ENCODE peak calls at places on chromosomes 2 and 18, in nine cellular contexts. O is endodermal cell; Z is T-helper 9 cell; Y is HEK293T; W is activated CD4-positive, alpha-beta T cell treated with anti-CD3 and anti-CD28 coated beads for 24 hours; D is M059J; N is stimulated activated CD4-positive, alpha-beta T cell treated with anti-CD3 and anti-CD28 coated beads, Interleukin-12 subunit alpha, Interleukin-12 subunit beta, amount 100 ng/mL, for 48 hours; J is posterior vena cava; L is heart left ventricle. M is an unnamed sample.
A peak's percentile ranks its signal among the peaks of the same experiment; 100 is the strongest.

GRCh38 chr2:598043-598802 is 79.0 kb downstream of the TMEM18 start:
- DNase-seq in O (no peak), Z (no peak), Y (no peak), W (no peak), D (peak; percentile 75), N (no peak), J (no peak), L (no peak), M (no peak)

GRCh38 chr18:57077786-57078552 is 68.9 kb upstream of the BOD1L2 start:
- DNase-seq in O (peak; percentile 58), Z (no peak), Y (no peak), W (no peak), D (no peak), N (no peak), J (no peak), L (no peak), M (no peak)

GRCh38 chr2:26971911-26972786 is 1.7 kb downstream of the MAPRE3 start:
- DNase-seq in O (no peak), Z (no peak), Y (no peak), W (no peak), D (no peak), N (no peak), J (no peak), L (no peak), M (no peak)

GRCh38 chr2:55311444-55311870 is 42.4 kb upstream of the MTIF2 start:
- DNase-seq in O (no peak), Z (no peak), Y (peak; percentile 10), W (peak; percentile 1), D (peak; percentile 38), N (peak; percentile 12), J (no peak), L (no peak), M (no peak)

GRCh38 chr2:46167406-46167805 is 129.8 kb upstream of the EPAS1 start:
- DNase-seq in O (no peak), Z (no peak), Y (no peak), W (no peak), D (peak; percentile 78), N (no peak), J (no peak), L (no peak), M (no peak)

GRCh38 chr2:97966545-97967215 is 29.1 kb downstream of the TMEM131 start:
- DNase-seq in O (no peak), Z (no peak), Y (no peak), W (no peak), D (peak; percentile 18), N (no peak), J (no peak), L (no peak), M (no peak)

GRCh38 chr2:143429932-143430331 is 300.7 kb downstream of the ARHGAP15 start:
- DNase-seq in O (no peak), Z (no peak), Y (no peak), W (no peak), D (peak; percentile 75), N (no peak), J (no peak), L (no peak), M (peak; percentile 32)

GRCh38 chr2:183243760-183244159 is 119.5 kb downstream of the NUP35 start:
- DNase-seq in O (no peak), Z (no peak), Y (no peak), W (no peak), D (no peak), N (no peak), J (no peak), L (no peak), M (no peak)

GRCh38 chr2:72570401-72570800 is 255.4 kb downstream of the EXOC6B start:
- DNase-seq in O (no peak), Z (no peak), Y (no peak), W (no peak), D (peak; percentile 53), N (no peak), J (no peak), L (no peak), M (no peak)

GRCh38 chr18:42414756-42415454 is 459.9 kb downstream of the PIK3C3 start:
- DNase-seq in O (no peak), Z (no peak), Y (no peak), W (no peak), D (peak; percentile 94), N (no peak), J (no peak), L (no peak), M (no peak)

GRCh38 chr2:128809880-128810279 is 491.2 kb upstream of the HS6ST1 start:
- DNase-seq in O (peak; percentile 20), Z (no peak), Y (no peak), W (no peak), D (no peak), N (no peak), J (no peak), L (no peak), M (no peak)

GRCh38 chr18:78506031-78506461 is 473.6 kb upstream of the SALL3 start:
- DNase-seq in O (peak; percentile 88), Z (no peak), Y (no peak), W (no peak), D (no peak), N (no peak), J (no peak), L (no peak), M (peak; percentile 94)

GRCh38 chr2:240160291-240161086 is 20.0 kb upstream of the OTOS start:
- DNase-seq in O (no peak), Z (no peak), Y (no peak), W (no peak), D (no peak), N (no peak), J (peak; percentile 76), L (no peak), M (no peak)

GRCh38 chr2:79984476-79984875 is 320.1 kb downstream of the LRRTM1 start:
- DNase-seq in O (no peak), Z (no peak), Y (no peak), W (no peak), D (no peak), N (no peak), J (no peak), L (no peak), M (no peak)

GRCh38 chr2:128279786-128280701 is 38.6 kb downstream of the HS6ST1 start:
- DNase-seq in O (peak; percentile 44), Z (no peak), Y (no peak), W (no peak), D (no peak), N (no peak), J (peak; percentile 86), L (peak; percentile 48), M (no peak)

GRCh38 chr18:21406111-21406510 is 164.1 kb downstream of the GREB1L start:
- DNase-seq in O (no peak), Z (no peak), Y (no peak), W (no peak), D (peak; percentile 60), N (no peak), J (no peak), L (no peak), M (no peak)

GRCh38 chr2:20421336-20421987 is 25.4 kb upstream of the RHOB start:
- DNase-seq in O (no peak), Z (no peak), Y (no peak), W (no peak), D (no peak), N (no peak), J (no peak), L (no peak), M (no peak)

GRCh38 chr18:24056506-24056905 is 42.0 kb downstream of the TTC39C start:
- DNase-seq in O (no peak), Z (no peak), Y (no peak), W (no peak), D (no peak), N (no peak), J (no peak), L (no peak), M (no peak)

GRCh38 chr2:41204315-41204714 is 752.4 kb upstream of the SLC8A1 start:
- DNase-seq in O (no peak), Z (no peak), Y (no peak), W (no peak), D (no peak), N (no peak), J (no peak), L (no peak), M (no peak)

GRCh38 chr2:239455436-239456203 is 54.8 kb upstream of the HDAC4 start:
- DNase-seq in O (peak; percentile 16), Z (no peak), Y (no peak), W (no peak), D (no peak), N (no peak), J (no peak), L (no peak), M (no peak)

GRCh38 chr18:49006641-49007136 is 55.9 kb upstream of the SMAD7 start:
- DNase-seq in O (no peak), Z (no peak), Y (no peak), W (no peak), D (no peak), N (no peak), J (no peak), L (peak; percentile 8), M (peak; percentile 64)

GRCh38 chr18:49178736-49179135 is 228.0 kb upstream of the SMAD7 start:
- DNase-seq in O (peak; percentile 55), Z (no peak), Y (peak; percentile 8), W (no peak), D (peak; percentile 39), N (no peak), J (no peak), L (no peak), M (peak; percentile 57)

GRCh38 chr2:161946489-161947107 is 127.4 kb downstream of the DPP4 start:
- DNase-seq in O (no peak), Z (no peak), Y (no peak), W (no peak), D (peak; percentile 41), N (peak; percentile 47), J (no peak), L (no peak), M (peak; percentile 40)

GRCh38 chr18:26185267-26185666 is 41.0 kb upstream of the TAF4B start:
- DNase-seq in O (no peak), Z (no peak), Y (peak; percentile 50), W (no peak), D (no peak), N (no peak), J (no peak), L (no peak), M (peak; percentile 38)

GRCh38 chr2:168424112-168424951 is 31.7 kb upstream of the CERS6 start:
- DNase-seq in O (no peak), Z (no peak), Y (no peak), W (no peak), D (peak; percentile 4), N (no peak), J (no peak), L (no peak), M (no peak)

GRCh38 chr2:71503827-71504226 is 50.5 kb downstream of the DYSF start:
- DNase-seq in O (peak; percentile 36), Z (no peak), Y (no peak), W (no peak), D (no peak), N (no peak), J (peak; percentile 73), L (peak; percentile 67), M (peak; percentile 27)

GRCh38 chr18:55319517-55319905 is 268.5 kb downstream of the TCF4 start:
- DNase-seq in O (no peak), Z (no peak), Y (no peak), W (no peak), D (peak; percentile 54), N (no peak), J (no peak), L (no peak), M (no peak)

GRCh38 chr18:24987271-24987932 is 364.6 kb downstream of the ZNF521 start:
- DNase-seq in O (peak; percentile 68), Z (no peak), Y (no peak), W (no peak), D (peak; percentile 46), N (no peak), J (no peak), L (peak; percentile 59), M (peak; percentile 91)

GRCh38 chr2:194730266-194730665 is 926.8 kb upstream of the SLC39A10 start:
- DNase-seq in O (no peak), Z (no peak), Y (no peak), W (no peak), D (peak; percentile 13), N (no peak), J (no peak), L (no peak), M (no peak)

GRCh38 chr2:180705122-180705521 is 275.3 kb upstream of the UBE2E3 start:
- DNase-seq in O (no peak), Z (no peak), Y (no peak), W (no peak), D (peak; percentile 24), N (no peak), J (no peak), L (no peak), M (no peak)

GRCh38 chr2:43101751-43102150 is 124.7 kb downstream of the ZFP36L2 start:
- DNase-seq in O (peak; percentile 50), Z (no peak), Y (no peak), W (no peak), D (no peak), N (no peak), J (no peak), L (no peak), M (peak; percentile 46)